ENCODE peak calls at places on chromosomes 12 and 14, in five cellular contexts. K is stimulated activated CD4-positive, alpha-beta T cell treated with anti-CD3 and anti-CD28 coated beads, Interleukin-1b, Interleukin-23, amount 100 ng/mL, for 1 hour; X is occipital lobe; U is EL; W is neural crest cell. Y is an unnamed sample.
A peak's percentile ranks its signal among the peaks of the same experiment; 100 is the strongest.

GRCh38 chr12:51345681-51346080 is 798 bp downstream of the CELA1 start:
- DNase-seq in K (no peak), X (no peak), U (peak; percentile 40), W (no peak), Y (peak; percentile 41)

GRCh38 chr12:30796508-30796780 is 41.7 kb upstream of the CAPRIN2 start:
- DNase-seq in K (no peak), X (no peak), U (peak; percentile 64), W (no peak), Y (peak; percentile 84)

GRCh38 chr12:75641031-75641780 is 129.8 kb upstream of the KRR1 start:
- DNase-seq in K (no peak), X (no peak), U (peak; percentile 79), W (no peak), Y (peak; percentile 73)

GRCh38 chr14:61653507-61653906 is 41.8 kb upstream of the HIF1A start:
- DNase-seq in K (no peak), X (no peak), U (peak; percentile 86), W (no peak), Y (peak; percentile 78)

GRCh38 chr12:79274571-79275064 is 410.0 kb downstream of the SYT1 start:
- DNase-seq in K (no peak), X (no peak), U (no peak), W (no peak), Y (no peak)

GRCh38 chr14:94125659-94126418 is 3.6 kb downstream of the IFI27L2 start:
- DNase-seq in K (no peak), X (no peak), U (no peak), W (no peak), Y (no peak)

GRCh38 chr14:63650336-63650952 is 8.8 kb upstream of the WDR89 start:
- DNase-seq in K (no peak), X (peak; percentile 17), U (no peak), W (no peak), Y (no peak)

GRCh38 chr12:110310754-110311153 is 29.7 kb downstream of the ATP2A2 start:
- DNase-seq in K (no peak), X (no peak), U (no peak), W (no peak), Y (no peak)

GRCh38 chr14:102652194-102652593 is 59.7 kb downstream of the RCOR1 start:
- DNase-seq in K (no peak), X (no peak), U (no peak), W (no peak), Y (no peak)

GRCh38 chr14:49306152-49306751 is 279.9 kb downstream of the RPS29 start:
- DNase-seq in K (no peak), X (no peak), U (peak; percentile 2), W (no peak), Y (peak; percentile 17)

GRCh38 chr14:50394713-50395112 is 2.0 kb downstream of the CDKL1 start:
- DNase-seq in K (no peak), X (no peak), U (no peak), W (no peak), Y (no peak)

Y was measured in GM03348.